ENCODE peak calls at places on chromosomes 1 and 21, in eight cellular contexts. G, X, S, C, O, F, J and R are unnamed samples.

GRCh38 chr1:160942926-160943325 is 11.7 kb downstream of the ITLN2 start:
- DNase-seq in G (no peak), X (peak; percentile 7), S (no peak), C (no peak), O (no peak), F (no peak), J (no peak), R (no peak)

GRCh38 chr1:168243200-168243599 is 17.4 kb downstream of the SFT2D2 start:
- DNase-seq in G (no peak), X (peak; percentile 39), S (no peak), C (no peak), O (no peak), F (no peak), J (no peak), R (no peak)

GRCh38 chr1:23401313-23401712 is 23.2 kb downstream of the TCEA3 start:
- DNase-seq in G (no peak), X (no peak), S (no peak), C (no peak), O (no peak), F (no peak), J (no peak), R (no peak)

GRCh38 chr1:177023710-177024109 is 140.8 kb downstream of the ASTN1 start:
- DNase-seq in G (no peak), X (no peak), S (no peak), C (no peak), O (no peak), F (no peak), J (no peak), R (no peak)

GRCh38 chr1:225769687-225770086 is 7.9 kb upstream of the SRP9 start:
- DNase-seq in G (no peak), X (no peak), S (no peak), C (no peak), O (no peak), F (no peak), J (no peak), R (no peak)

GRCh38 chr1:99756598-99756997 is 9.8 kb downstream of the FRRS1 start:
- DNase-seq in G (no peak), X (no peak), S (no peak), C (no peak), O (no peak), F (peak; percentile 26), J (no peak), R (peak; percentile 29)

GRCh38 chr1:206079130-206079529 is 26.2 kb downstream of the RHEX start:
- DNase-seq in G (no peak), X (no peak), S (no peak), C (no peak), O (peak; percentile 88), F (no peak), J (no peak), R (no peak)

GRCh38 chr1:203754455-203754864 is 10.5 kb upstream of the LAX1 start:
- DNase-seq in G (peak; percentile 35), X (no peak), S (no peak), C (peak; percentile 43), O (no peak), F (no peak), J (peak; percentile 21), R (no peak)

GRCh38 chr1:160672789-160673695 is 26.2 kb upstream of the SLAMF1 start:
- DNase-seq in G (no peak), X (no peak), S (no peak), C (no peak), O (no peak), F (no peak), J (peak; percentile 40), R (no peak)

GRCh38 chr1:206050655-206051235 is 2.2 kb upstream of the RHEX start:
- DNase-seq in G (peak; percentile 66), X (no peak), S (no peak), C (peak; percentile 71), O (peak; percentile 92), F (no peak), J (peak; percentile 51), R (no peak)

GRCh38 chr1:54955359-54955758 is 25.1 kb upstream of the TMEM61 start:
- DNase-seq in G (no peak), X (no peak), S (no peak), C (no peak), O (no peak), F (no peak), J (no peak), R (no peak)

GRCh38 chr1:8431028-8431427 is 113.1 kb downstream of the SLC45A1 start:
- DNase-seq in G (no peak), X (no peak), S (no peak), C (no peak), O (no peak), F (no peak), J (peak; percentile 15), R (no peak)

GRCh38 chr1:54249798-54250497 is 50.0 kb downstream of the MRPL37 start:
- DNase-seq in G (no peak), X (no peak), S (no peak), C (no peak), O (no peak), F (peak; percentile 50), J (no peak), R (peak; percentile 43)

GRCh38 chr21:34544032-34544496 is 32.1 kb upstream of the KCNE1 start:
- DNase-seq in G (peak; percentile 53), X (no peak), S (peak; percentile 66), C (peak; percentile 85), O (peak; percentile 25), F (no peak), J (peak; percentile 53), R (no peak)

GRCh38 chr1:15937146-15937545 is 38.8 kb downstream of the ZBTB17 start:
- DNase-seq in G (no peak), X (no peak), S (no peak), C (no peak), O (no peak), F (no peak), J (no peak), R (no peak)

GRCh38 chr1:29551536-29551935 is 315.2 kb downstream of the PTPRU start:
- DNase-seq in G (no peak), X (no peak), S (no peak), C (no peak), O (no peak), F (no peak), J (no peak), R (no peak)

GRCh38 chr1:201330541-201330940 is 46.9 kb downstream of the TNNT2 start:
- DNase-seq in G (no peak), X (no peak), S (no peak), C (no peak), O (no peak), F (no peak), J (no peak), R (no peak)

GRCh38 chr1:18749569-18749968 is 109.9 kb downstream of the TAS1R2 start:
- DNase-seq in G (no peak), X (no peak), S (no peak), C (no peak), O (no peak), F (no peak), J (no peak), R (no peak)

GRCh38 chr1:3359346-3360157 is 94.9 kb upstream of the ARHGEF16 start:
- DNase-seq in G (no peak), X (no peak), S (no peak), C (peak; percentile 54), O (no peak), F (no peak), J (no peak), R (no peak)

GRCh38 chr1:53348491-53349368 is 20.9 kb upstream of the LRP8 start:
- DNase-seq in G (no peak), X (no peak), S (no peak), C (no peak), O (no peak), F (no peak), J (no peak), R (no peak)

GRCh38 chr1:225152061-225152460 is 222.6 kb downstream of the DNAH14 start:
- DNase-seq in G (no peak), X (no peak), S (no peak), C (no peak), O (no peak), F (no peak), J (no peak), R (no peak)

GRCh38 chr1:201396859-201397464 is 2.2 kb downstream of the LAD1 start:
- DNase-seq in G (no peak), X (peak; percentile 17), S (no peak), C (peak; percentile 86), O (no peak), F (no peak), J (no peak), R (no peak)

GRCh38 chr1:89704014-89704413 is 71.1 kb downstream of the LRRC8C start:
- DNase-seq in G (no peak), X (no peak), S (no peak), C (no peak), O (no peak), F (no peak), J (no peak), R (no peak)

GRCh38 chr1:59574085-59574484 is 240.7 kb upstream of the HOOK1 start:
- DNase-seq in G (no peak), X (no peak), S (no peak), C (no peak), O (no peak), F (peak; percentile 60), J (no peak), R (peak; percentile 84)

GRCh38 chr1:153945131-153945794 is 1.3 kb downstream of the DENND4B start:
- DNase-seq in G (peak; percentile 87), X (peak; percentile 32), S (no peak), C (peak; percentile 65), O (peak; percentile 87), F (no peak), J (peak; percentile 77), R (no peak)

GRCh38 chr1:154751690-154752089 is 118.4 kb downstream of the KCNN3 start:
- DNase-seq in G (no peak), X (peak; percentile 76), S (no peak), C (no peak), O (peak; percentile 12), F (peak; percentile 57), J (no peak), R (peak; percentile 62)